ENCODE peak calls at places on chromosomes 7 and 10, in six cellular contexts. One of them, this sample, is unnamed.
A peak's percentile ranks its signal among the peaks of the same experiment; 100 is the strongest.

GRCh38 chr10:70805619-70806215 is 10.0 kb upstream of the SGPL1 start:
- DNase-seq in ovary: no peak
- DNase-seq in stimulated activated CD8-positive, alpha-beta memory T cell treated with anti-CD3 and anti-CD28 coated beads, Interleukin-2, amount 100 ng/mL, for 48 hours: no peak
- DNase-seq in DMS153: no peak
- DNase-seq in activated T-cell treated with anti-CD3 and anti-CD28 coated beads for 1 hour: no peak
- DNase-seq in COLO829: no peak
- DNase-seq in this sample: no peak

GRCh38 chr10:109977382-109977806 is 30.4 kb upstream of the ADD3 start:
- DNase-seq in ovary: no peak
- DNase-seq in stimulated activated CD8-positive, alpha-beta memory T cell treated with anti-CD3 and anti-CD28 coated beads, Interleukin-2, amount 100 ng/mL, for 48 hours: no peak
- DNase-seq in DMS153: peak; percentile 21
- DNase-seq in activated T-cell treated with anti-CD3 and anti-CD28 coated beads for 1 hour: no peak
- DNase-seq in COLO829: no peak
- DNase-seq in this sample: no peak

GRCh38 chr7:157923903-157924630 is 587.3 kb downstream of the DNAJB6 start:
- DNase-seq in ovary: no peak
- DNase-seq in stimulated activated CD8-positive, alpha-beta memory T cell treated with anti-CD3 and anti-CD28 coated beads, Interleukin-2, amount 100 ng/mL, for 48 hours: no peak
- DNase-seq in DMS153: no peak
- DNase-seq in activated T-cell treated with anti-CD3 and anti-CD28 coated beads for 1 hour: no peak
- DNase-seq in COLO829: no peak
- DNase-seq in this sample: no peak

GRCh38 chr7:29508608-29509007 is 55.0 kb upstream of the PRR15 start:
- DNase-seq in ovary: no peak
- DNase-seq in stimulated activated CD8-positive, alpha-beta memory T cell treated with anti-CD3 and anti-CD28 coated beads, Interleukin-2, amount 100 ng/mL, for 48 hours: no peak
- DNase-seq in DMS153: no peak
- DNase-seq in activated T-cell treated with anti-CD3 and anti-CD28 coated beads for 1 hour: no peak
- DNase-seq in COLO829: no peak
- DNase-seq in this sample: no peak

GRCh38 chr10:64760371-64760770 is 1239.2 kb downstream of the REEP3 start:
- DNase-seq in ovary: no peak
- DNase-seq in stimulated activated CD8-positive, alpha-beta memory T cell treated with anti-CD3 and anti-CD28 coated beads, Interleukin-2, amount 100 ng/mL, for 48 hours: no peak
- DNase-seq in DMS153: no peak
- DNase-seq in activated T-cell treated with anti-CD3 and anti-CD28 coated beads for 1 hour: no peak
- DNase-seq in COLO829: no peak
- DNase-seq in this sample: no peak

GRCh38 chr7:35253182-35253679 is 669 bp downstream of the TBX20 start:
- DNase-seq in ovary: no peak
- DNase-seq in stimulated activated CD8-positive, alpha-beta memory T cell treated with anti-CD3 and anti-CD28 coated beads, Interleukin-2, amount 100 ng/mL, for 48 hours: no peak
- DNase-seq in DMS153: no peak
- DNase-seq in activated T-cell treated with anti-CD3 and anti-CD28 coated beads for 1 hour: no peak
- DNase-seq in COLO829: no peak
- DNase-seq in this sample: no peak

GRCh38 chr7:47947355-47947749 is 914 bp downstream of the PKD1L1 start:
- DNase-seq in ovary: no peak
- DNase-seq in stimulated activated CD8-positive, alpha-beta memory T cell treated with anti-CD3 and anti-CD28 coated beads, Interleukin-2, amount 100 ng/mL, for 48 hours: no peak
- DNase-seq in DMS153: no peak
- DNase-seq in activated T-cell treated with anti-CD3 and anti-CD28 coated beads for 1 hour: no peak
- DNase-seq in COLO829: no peak
- DNase-seq in this sample: no peak

GRCh38 chr10:110498982-110499795 is 1.5 kb downstream of the DUSP5 start:
- DNase-seq in ovary: no peak
- DNase-seq in stimulated activated CD8-positive, alpha-beta memory T cell treated with anti-CD3 and anti-CD28 coated beads, Interleukin-2, amount 100 ng/mL, for 48 hours: no peak
- DNase-seq in DMS153: peak; percentile 64
- DNase-seq in activated T-cell treated with anti-CD3 and anti-CD28 coated beads for 1 hour: no peak
- DNase-seq in COLO829: no peak
- DNase-seq in this sample: peak; percentile 28

GRCh38 chr7:30917216-30917893 is 5.7 kb downstream of the AQP1 start:
- DNase-seq in ovary: no peak
- DNase-seq in stimulated activated CD8-positive, alpha-beta memory T cell treated with anti-CD3 and anti-CD28 coated beads, Interleukin-2, amount 100 ng/mL, for 48 hours: no peak
- DNase-seq in DMS153: no peak
- DNase-seq in activated T-cell treated with anti-CD3 and anti-CD28 coated beads for 1 hour: no peak
- DNase-seq in COLO829: no peak
- DNase-seq in this sample: no peak

GRCh38 chr7:6015917-6016652 is 7.0 kb downstream of the AIMP2 start:
- DNase-seq in ovary: peak; percentile 80
- DNase-seq in stimulated activated CD8-positive, alpha-beta memory T cell treated with anti-CD3 and anti-CD28 coated beads, Interleukin-2, amount 100 ng/mL, for 48 hours: no peak
- DNase-seq in DMS153: no peak
- DNase-seq in activated T-cell treated with anti-CD3 and anti-CD28 coated beads for 1 hour: no peak
- DNase-seq in COLO829: peak; percentile 42
- DNase-seq in this sample: peak; percentile 84

GRCh38 chr7:44383566-44383965 is 58.2 kb upstream of the CAMK2B start:
- DNase-seq in ovary: no peak
- DNase-seq in stimulated activated CD8-positive, alpha-beta memory T cell treated with anti-CD3 and anti-CD28 coated beads, Interleukin-2, amount 100 ng/mL, for 48 hours: no peak
- DNase-seq in DMS153: no peak
- DNase-seq in activated T-cell treated with anti-CD3 and anti-CD28 coated beads for 1 hour: no peak
- DNase-seq in COLO829: no peak
- DNase-seq in this sample: no peak

GRCh38 chr10:35639651-35640311 is 2.3 kb downstream of the FZD8 start:
- DNase-seq in ovary: peak; percentile 29
- DNase-seq in stimulated activated CD8-positive, alpha-beta memory T cell treated with anti-CD3 and anti-CD28 coated beads, Interleukin-2, amount 100 ng/mL, for 48 hours: no peak
- DNase-seq in DMS153: no peak
- DNase-seq in activated T-cell treated with anti-CD3 and anti-CD28 coated beads for 1 hour: no peak
- DNase-seq in COLO829: no peak
- DNase-seq in this sample: peak; percentile 14

GRCh38 chr7:135512135-135512887 is 2.4 kb upstream of the CNOT4 start:
- DNase-seq in ovary: no peak
- DNase-seq in stimulated activated CD8-positive, alpha-beta memory T cell treated with anti-CD3 and anti-CD28 coated beads, Interleukin-2, amount 100 ng/mL, for 48 hours: no peak
- DNase-seq in DMS153: peak; percentile 28
- DNase-seq in activated T-cell treated with anti-CD3 and anti-CD28 coated beads for 1 hour: no peak
- DNase-seq in COLO829: peak; percentile 84
- DNase-seq in this sample: peak; percentile 89

GRCh38 chr7:47087866-47088265 is 494.0 kb downstream of the TNS3 start:
- DNase-seq in ovary: no peak
- DNase-seq in stimulated activated CD8-positive, alpha-beta memory T cell treated with anti-CD3 and anti-CD28 coated beads, Interleukin-2, amount 100 ng/mL, for 48 hours: no peak
- DNase-seq in DMS153: no peak
- DNase-seq in activated T-cell treated with anti-CD3 and anti-CD28 coated beads for 1 hour: no peak
- DNase-seq in COLO829: no peak
- DNase-seq in this sample: no peak

GRCh38 chr7:113209449-113210203 is 91.3 kb upstream of the SMIM30 start:
- DNase-seq in ovary: no peak
- DNase-seq in stimulated activated CD8-positive, alpha-beta memory T cell treated with anti-CD3 and anti-CD28 coated beads, Interleukin-2, amount 100 ng/mL, for 48 hours: no peak
- DNase-seq in DMS153: no peak
- DNase-seq in activated T-cell treated with anti-CD3 and anti-CD28 coated beads for 1 hour: no peak
- DNase-seq in COLO829: no peak
- DNase-seq in this sample: no peak

GRCh38 chr10:78963074-78964034 is 105.4 kb upstream of the ZMIZ1 start:
- DNase-seq in ovary: no peak
- DNase-seq in stimulated activated CD8-positive, alpha-beta memory T cell treated with anti-CD3 and anti-CD28 coated beads, Interleukin-2, amount 100 ng/mL, for 48 hours: no peak
- DNase-seq in DMS153: no peak
- DNase-seq in activated T-cell treated with anti-CD3 and anti-CD28 coated beads for 1 hour: no peak
- DNase-seq in COLO829: no peak
- DNase-seq in this sample: no peak

GRCh38 chr10:90451283-90451682 is 406.6 kb downstream of the HTR7 start:
- DNase-seq in ovary: no peak
- DNase-seq in stimulated activated CD8-positive, alpha-beta memory T cell treated with anti-CD3 and anti-CD28 coated beads, Interleukin-2, amount 100 ng/mL, for 48 hours: no peak
- DNase-seq in DMS153: peak; percentile 78
- DNase-seq in activated T-cell treated with anti-CD3 and anti-CD28 coated beads for 1 hour: no peak
- DNase-seq in COLO829: no peak
- DNase-seq in this sample: no peak